ENCODE peak calls at places on chromosomes 2 and 18, in six cellular contexts. P is tibial nerve, C is HepG2, S is transverse colon, I is uterus, Q is heart left ventricle. L is an unnamed sample.

GRCh38 chr2:226796840-226797288 is 2.8 kb downstream of the IRS1 start:
- DNase-seq in P (no peak), C (no peak), S (peak; percentile 24), I (peak; percentile 75), Q (peak; percentile 49), L (no peak)

GRCh38 chr2:149739880-149740265 is 152.3 kb upstream of the MMADHC start:
- DNase-seq in P (no peak), C (no peak), S (no peak), I (no peak), Q (no peak), L (no peak)

GRCh38 chr2:96909651-96910050 is 39.8 kb upstream of the SEMA4C start:
- DNase-seq in P (no peak), C (no peak), S (no peak), I (no peak), Q (peak; percentile 48), L (no peak)

GRCh38 chr18:10912790-10913560 is 236.4 kb downstream of the PIEZO2 start:
- DNase-seq in P (no peak), C (peak; percentile 86), S (no peak), I (no peak), Q (no peak), L (no peak)

GRCh38 chr2:195818521-195818920 is 161.5 kb downstream of the SLC39A10 start:
- DNase-seq in P (no peak), C (no peak), S (peak; percentile 9), I (no peak), Q (no peak), L (no peak)

GRCh38 chr2:157874278-157874825 is 1.8 kb downstream of the ACVR1 start:
- DNase-seq in P (no peak), C (no peak), S (no peak), I (peak; percentile 25), Q (peak; percentile 24), L (no peak)

GRCh38 chr18:79764131-79764530 is 33.6 kb upstream of the KCNG2 start:
- DNase-seq in P (no peak), C (no peak), S (peak; percentile 0), I (no peak), Q (no peak), L (no peak)

GRCh38 chr2:216018709-216019108 is 5.4 kb upstream of the MREG start:
- DNase-seq in P (no peak), C (no peak), S (no peak), I (no peak), Q (no peak), L (no peak)

GRCh38 chr2:26460613-26461031 is 17.3 kb downstream of the OTOF start:
- DNase-seq in P (no peak), C (no peak), S (peak; percentile 2), I (no peak), Q (no peak), L (no peak)

GRCh38 chr2:177545981-177546600 is 153.5 kb downstream of the AGPS start:
- DNase-seq in P (no peak), C (no peak), S (no peak), I (no peak), Q (no peak), L (no peak)

GRCh38 chr2:239106314-239106908 is 258.5 kb downstream of the TWIST2 start:
- DNase-seq in P (no peak), C (peak; percentile 43), S (peak; percentile 44), I (no peak), Q (no peak), L (no peak)

GRCh38 chr2:239328306-239329191 is 72.3 kb downstream of the HDAC4 start:
- DNase-seq in P (no peak), C (no peak), S (peak; percentile 65), I (peak; percentile 91), Q (peak; percentile 74), L (no peak)

GRCh38 chr2:209298601-209299000 is 125.2 kb upstream of the MAP2 start:
- DNase-seq in P (no peak), C (no peak), S (no peak), I (no peak), Q (no peak), L (no peak)

GRCh38 chr18:1585881-1586488 is 681.3 kb downstream of the ADCYAP1 start:
- DNase-seq in P (no peak), C (peak; percentile 20), S (no peak), I (no peak), Q (no peak), L (no peak)

GRCh38 chr2:200107818-200108217 is 152.4 kb downstream of the MAIP1 start:
- DNase-seq in P (no peak), C (no peak), S (no peak), I (no peak), Q (no peak), L (no peak)

GRCh38 chr2:38398739-38399138 is 21.7 kb upstream of the ATL2 start:
- DNase-seq in P (no peak), C (no peak), S (no peak), I (no peak), Q (no peak), L (no peak)

GRCh38 chr18:10170375-10170774 is 256.6 kb downstream of the VAPA start:
- DNase-seq in P (no peak), C (no peak), S (no peak), I (no peak), Q (no peak), L (peak; percentile 55)

GRCh38 chr18:27769152-27769551 is 407.8 kb downstream of the CDH2 start:
- DNase-seq in P (no peak), C (no peak), S (no peak), I (no peak), Q (no peak), L (no peak)

GRCh38 chr2:172437419-172438063 is 10.2 kb downstream of the ITGA6 start:
- DNase-seq in P (no peak), C (no peak), S (no peak), I (no peak), Q (no peak), L (no peak)

GRCh38 chr2:20582600-20583221 is 68.2 kb downstream of the HS1BP3 start:
- DNase-seq in P (no peak), C (no peak), S (no peak), I (no peak), Q (no peak), L (no peak)

GRCh38 chr2:122451040-122451439 is 695.6 kb downstream of the TSN start:
- DNase-seq in P (no peak), C (peak; percentile 47), S (no peak), I (no peak), Q (no peak), L (no peak)

GRCh38 chr18:8667846-8668245 is 37.5 kb upstream of the MTCL1 start:
- DNase-seq in P (no peak), C (no peak), S (no peak), I (no peak), Q (no peak), L (no peak)

GRCh38 chr18:34592961-34593382 is 117.1 kb upstream of the DTNA start:
- DNase-seq in P (no peak), C (no peak), S (peak; percentile 19), I (peak; percentile 21), Q (peak; percentile 66), L (no peak)

GRCh38 chr2:15170068-15170775 is 390.9 kb downstream of the NBAS start:
- DNase-seq in P (no peak), C (no peak), S (no peak), I (no peak), Q (no peak), L (no peak)

GRCh38 chr2:43925431-43925830 is 70.4 kb downstream of the LRPPRC start:
- DNase-seq in P (no peak), C (no peak), S (no peak), I (no peak), Q (no peak), L (no peak)

GRCh38 chr2:28439127-28439526 is 46.5 kb downstream of the FOSL2 start:
- DNase-seq in P (no peak), C (no peak), S (no peak), I (no peak), Q (no peak), L (no peak)

DNA sequence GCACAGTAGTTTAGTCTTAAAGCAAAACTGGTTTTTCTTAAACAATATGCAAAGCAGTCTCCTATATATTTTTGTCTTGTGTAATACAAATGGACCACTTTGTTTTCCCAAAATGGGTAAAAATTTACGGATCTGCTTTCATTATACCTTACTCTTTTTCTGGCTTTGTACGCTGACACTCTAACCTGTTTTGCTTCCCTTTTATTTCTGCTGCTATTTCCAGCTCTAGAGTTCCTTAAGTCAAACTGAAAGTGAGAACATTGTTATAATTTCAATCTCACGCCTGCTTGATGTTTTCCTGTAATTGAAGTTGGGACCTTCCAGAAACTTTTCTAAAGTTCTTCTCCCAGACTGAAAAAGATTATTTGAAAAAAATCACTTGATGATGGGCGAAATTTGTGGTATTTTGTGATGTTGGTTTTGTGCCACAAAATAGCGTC is 1.7 kb downstream of the GLS start:
- DNase-seq in P (no peak), C (no peak), S (no peak), I (no peak), Q (no peak), L (no peak)
- H3K4me1 ChIP-seq in P (peaks cover 23% of the 10 kb centered on the region), C (peaks cover 59% of the 10 kb centered on the region), S (peaks cover 27% of the 10 kb centered on the region), I (no peaks in the 10 kb centered on the region), Q (peaks cover 55% of the 10 kb centered on the region), L (peaks cover 47% of the 10 kb centered on the region)

GRCh38 chr18:49394191-49394590 is 66.3 kb downstream of the DYM start:
- DNase-seq in P (no peak), C (no peak), S (no peak), I (no peak), Q (no peak), L (no peak)

GRCh38 chr18:49393011-49393410 is 67.4 kb downstream of the DYM start:
- DNase-seq in P (no peak), C (no peak), S (no peak), I (no peak), Q (no peak), L (no peak)

GRCh38 chr18:49398331-49398730 is 62.1 kb downstream of the DYM start:
- DNase-seq in P (no peak), C (no peak), S (no peak), I (no peak), Q (no peak), L (no peak)

GRCh38 chr18:49400398-49401072 is 59.9 kb downstream of the DYM start:
- DNase-seq in P (no peak), C (peak; percentile 1), S (no peak), I (no peak), Q (no peak), L (no peak)

DNA sequence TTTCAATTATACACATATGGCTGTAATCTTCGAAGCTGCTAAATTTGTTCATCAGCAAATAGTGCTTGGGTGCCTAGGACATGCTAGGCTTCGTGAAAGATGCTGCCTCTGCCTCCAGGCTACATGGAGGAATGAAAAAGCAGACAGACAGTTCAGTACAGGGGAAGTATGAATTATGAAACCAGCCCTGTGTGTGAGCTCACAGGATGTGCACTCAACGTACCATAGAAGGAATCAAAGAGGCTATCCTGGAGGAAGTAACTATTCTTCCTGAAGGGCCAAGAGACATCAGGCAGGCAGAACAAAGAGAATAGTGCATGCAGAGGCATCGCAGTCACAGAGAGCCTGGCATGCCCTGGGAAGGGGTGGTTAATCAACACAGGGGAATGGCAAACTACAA is 61.4 kb downstream of the DYM start:
- DNase-seq in P (no peak), C (no peak), S (no peak), I (no peak), Q (no peak), L (no peak)
- TF ChIP-seq POLR2A in P (no peak), C (no peak), S (no peak), I (no peak), Q (no peak), L (no peak)

GRCh38 chr18:55309249-55309648 is 278.7 kb downstream of the TCF4 start:
- DNase-seq in P (no peak), C (no peak), S (no peak), I (no peak), Q (no peak), L (no peak)
- H3K36me3 ChIP-seq in P (no peaks in the 10 kb centered on the region), C (no peaks in the 10 kb centered on the region), S (no peaks in the 10 kb centered on the region), I (no peaks in the 10 kb centered on the region), Q (no peaks in the 10 kb centered on the region), L (no peaks in the 10 kb centered on the region)

GRCh38 chr2:74181739-74182138 is 3.1 kb upstream of the MOB1A start:
- DNase-seq in P (no peak), C (no peak), S (peak; percentile 57), I (no peak), Q (peak; percentile 40), L (no peak)
- H3K4me1 ChIP-seq in P (peaks cover 9% of the 10 kb centered on the region), C (peaks cover 22% of the 10 kb centered on the region), S (peaks cover 16% of the 10 kb centered on the region), I (no peaks in the 10 kb centered on the region), Q (peaks cover 10% of the 10 kb centered on the region), L (peaks cover 16% of the 10 kb centered on the region)